ENCODE peak calls at places on chromosome 12, in six cellular contexts. One of them, this sample, is unnamed.

GRCh38 chr12:4025420-4026358 is 152.5 kb upstream of the PARP11 start:
- DNase-seq in neural progenitor cell: peak; percentile 66
- DNase-seq in OCI-LY7: no peak
- DNase-seq in thyroid gland: no peak
- DNase-seq in NB4: no peak
- DNase-seq in heart left ventricle: no peak
- DNase-seq in this sample: no peak

GRCh38 chr12:96194901-96195844 is 998 bp downstream of the ELK3 start:
- DNase-seq in NB4: peak; percentile 93
- DNase-seq in heart left ventricle: peak; percentile 42
- DNase-seq in OCI-LY7: peak; percentile 84
- DNase-seq in neural progenitor cell: peak; percentile 56
- DNase-seq in thyroid gland: peak; percentile 43
- DNase-seq in this sample: peak; percentile 41

GRCh38 chr12:40104461-40105264 is 1.2 kb downstream of the SLC2A13 start:
- DNase-seq in OCI-LY7: peak; percentile 25
- DNase-seq in neural progenitor cell: peak; percentile 26
- DNase-seq in heart left ventricle: peak; percentile 25
- DNase-seq in thyroid gland: no peak
- DNase-seq in NB4: no peak
- DNase-seq in this sample: peak; percentile 30

GRCh38 chr12:68479261-68479581 is 131.5 kb upstream of the RAP1B start:
- DNase-seq in heart left ventricle: no peak
- DNase-seq in thyroid gland: peak; percentile 51
- DNase-seq in neural progenitor cell: no peak
- DNase-seq in OCI-LY7: no peak
- DNase-seq in NB4: no peak
- DNase-seq in this sample: no peak

GRCh38 chr12:110782922-110783321 is 40.2 kb upstream of the PPP1CC start:
- DNase-seq in heart left ventricle: no peak
- DNase-seq in thyroid gland: no peak
- DNase-seq in neural progenitor cell: no peak
- DNase-seq in OCI-LY7: no peak
- DNase-seq in NB4: no peak
- DNase-seq in this sample: no peak

GRCh38 chr12:67927231-67927630 is 62.0 kb upstream of the IFNG-AS1 start:
- DNase-seq in neural progenitor cell: no peak
- DNase-seq in OCI-LY7: no peak
- DNase-seq in NB4: no peak
- DNase-seq in heart left ventricle: no peak
- DNase-seq in thyroid gland: no peak
- DNase-seq in this sample: no peak

GRCh38 chr12:45887544-45887943 is 102.8 kb downstream of the SCAF11 start:
- DNase-seq in NB4: no peak
- DNase-seq in OCI-LY7: no peak
- DNase-seq in thyroid gland: no peak
- DNase-seq in heart left ventricle: no peak
- DNase-seq in neural progenitor cell: no peak
- DNase-seq in this sample: no peak

GRCh38 chr12:120496353-120497340 is 734 bp downstream of the DYNLL1 start:
- DNase-seq in NB4: peak; percentile 85
- DNase-seq in OCI-LY7: peak; percentile 76
- DNase-seq in thyroid gland: peak; percentile 69
- DNase-seq in heart left ventricle: peak; percentile 84
- DNase-seq in neural progenitor cell: peak; percentile 84
- DNase-seq in this sample: peak; percentile 84

GRCh38 chr12:64147011-64147671 is 75.0 kb downstream of the KICS2 start:
- DNase-seq in neural progenitor cell: no peak
- DNase-seq in OCI-LY7: no peak
- DNase-seq in thyroid gland: peak; percentile 71
- DNase-seq in NB4: no peak
- DNase-seq in heart left ventricle: no peak
- DNase-seq in this sample: no peak

GRCh38 chr12:24551368-24551767 is 397.5 kb downstream of the BCAT1 start:
- DNase-seq in heart left ventricle: no peak
- DNase-seq in OCI-LY7: no peak
- DNase-seq in neural progenitor cell: no peak
- DNase-seq in NB4: no peak
- DNase-seq in thyroid gland: no peak
- DNase-seq in this sample: no peak

GRCh38 chr12:4112290-4112689 is 161.3 kb upstream of the CCND2 start:
- DNase-seq in NB4: no peak
- DNase-seq in heart left ventricle: no peak
- DNase-seq in neural progenitor cell: no peak
- DNase-seq in OCI-LY7: no peak
- DNase-seq in thyroid gland: no peak
- DNase-seq in this sample: no peak

GRCh38 chr12:118541945-118542344 is 165.6 kb downstream of the SUDS3 start:
- DNase-seq in NB4: no peak
- DNase-seq in OCI-LY7: no peak
- DNase-seq in neural progenitor cell: no peak
- DNase-seq in thyroid gland: no peak
- DNase-seq in heart left ventricle: no peak
- DNase-seq in this sample: peak; percentile 46

DNA sequence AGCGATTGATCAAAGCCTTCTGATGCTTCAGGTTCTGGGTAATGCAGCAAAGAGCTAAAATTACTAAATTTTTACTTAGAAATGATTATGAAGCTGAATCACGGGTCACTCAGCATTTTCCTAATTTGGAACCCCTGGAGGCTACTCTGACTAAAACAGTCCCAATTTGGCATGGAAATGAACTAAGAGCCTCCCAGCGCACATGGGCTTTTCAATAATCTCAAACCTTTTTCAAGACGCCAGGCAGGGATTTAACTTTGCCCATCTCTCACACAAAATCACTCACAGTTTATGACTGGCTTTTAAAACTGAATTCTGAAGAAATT is 68.3 kb downstream of the LLPH start:
- DNase-seq in OCI-LY7: no peak
- DNase-seq in thyroid gland: no peak
- DNase-seq in neural progenitor cell: no peak
- DNase-seq in heart left ventricle: no peak
- DNase-seq in NB4: no peak
- DNase-seq in this sample: no peak
- H3K4me3 ChIP-seq in OCI-LY7: no peak overlapping the region
- H3K4me3 ChIP-seq in thyroid gland: no peak overlapping the region
- H3K4me3 ChIP-seq in neural progenitor cell: no peak overlapping the region
- H3K4me3 ChIP-seq in heart left ventricle: no peak overlapping the region
- H3K4me3 ChIP-seq in NB4: no peak overlapping the region
- H3K4me3 ChIP-seq in this sample: no peak overlapping the region

GRCh38 chr12:20415013-20415412 is 46.7 kb downstream of the PDE3A start:
- DNase-seq in OCI-LY7: no peak
- DNase-seq in NB4: no peak
- DNase-seq in thyroid gland: no peak
- DNase-seq in heart left ventricle: peak; percentile 65
- DNase-seq in neural progenitor cell: no peak
- DNase-seq in this sample: no peak
- H3K4me3 ChIP-seq in OCI-LY7: no peak overlapping the region
- H3K4me3 ChIP-seq in NB4: no peak overlapping the region
- H3K4me3 ChIP-seq in thyroid gland: no peak overlapping the region
- H3K4me3 ChIP-seq in heart left ventricle: peak overlapping the region; percentile 0
- H3K4me3 ChIP-seq in neural progenitor cell: no peak overlapping the region
- H3K4me3 ChIP-seq in this sample: no peak overlapping the region

GRCh38 chr12:2195085-2195484 is 142.3 kb downstream of the CACNA1C start:
- DNase-seq in OCI-LY7: no peak
- DNase-seq in neural progenitor cell: no peak
- DNase-seq in thyroid gland: no peak
- DNase-seq in NB4: no peak
- DNase-seq in heart left ventricle: no peak
- DNase-seq in this sample: no peak

GRCh38 chr12:2194571-2194970 is 141.8 kb downstream of the CACNA1C start:
- DNase-seq in thyroid gland: no peak
- DNase-seq in heart left ventricle: no peak
- DNase-seq in OCI-LY7: no peak
- DNase-seq in NB4: no peak
- DNase-seq in neural progenitor cell: no peak
- DNase-seq in this sample: no peak

GRCh38 chr12:2198542-2198941 is 145.8 kb downstream of the CACNA1C start:
- DNase-seq in thyroid gland: no peak
- DNase-seq in neural progenitor cell: no peak
- DNase-seq in OCI-LY7: no peak
- DNase-seq in NB4: no peak
- DNase-seq in heart left ventricle: no peak
- DNase-seq in this sample: no peak

GRCh38 chr12:2194060-2194459 is 141.3 kb downstream of the CACNA1C start:
- DNase-seq in thyroid gland: no peak
- DNase-seq in NB4: no peak
- DNase-seq in OCI-LY7: no peak
- DNase-seq in heart left ventricle: no peak
- DNase-seq in neural progenitor cell: no peak
- DNase-seq in this sample: no peak

DNA sequence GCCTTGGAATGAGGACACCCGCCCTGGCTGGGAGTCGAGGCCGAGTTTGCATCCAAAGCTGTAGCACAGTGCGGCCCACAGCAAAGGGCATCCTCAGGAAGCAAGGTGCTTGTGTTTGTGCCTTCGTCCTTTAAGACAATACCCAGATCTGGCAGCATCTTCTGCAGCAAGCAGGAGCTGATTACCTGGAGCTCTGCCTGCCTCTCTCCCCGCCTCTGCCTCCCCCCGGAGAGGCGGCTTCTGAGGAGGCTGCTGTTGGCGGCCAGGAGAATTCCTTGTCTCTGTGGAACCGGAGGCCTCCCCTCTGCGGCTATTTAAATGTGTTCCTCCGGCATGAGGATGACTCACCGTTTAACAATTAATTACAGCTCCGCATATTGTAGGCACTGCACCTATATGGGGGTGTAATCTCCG is 145.3 kb downstream of the CACNA1C start:
- DNase-seq in neural progenitor cell: peak; percentile 61
- DNase-seq in OCI-LY7: no peak
- DNase-seq in NB4: peak; percentile 24
- DNase-seq in thyroid gland: no peak
- DNase-seq in heart left ventricle: peak; percentile 37
- DNase-seq in this sample: no peak
- H3K4me3 ChIP-seq in neural progenitor cell: no peak overlapping the region
- H3K4me3 ChIP-seq in OCI-LY7: no peak overlapping the region
- H3K4me3 ChIP-seq in NB4: no peak overlapping the region
- H3K4me3 ChIP-seq in thyroid gland: no peak overlapping the region
- H3K4me3 ChIP-seq in heart left ventricle: no peak overlapping the region
- H3K4me3 ChIP-seq in this sample: no peak overlapping the region

GRCh38 chr12:47098099-47098498 is 18.3 kb upstream of the AMIGO2 start:
- DNase-seq in thyroid gland: no peak
- DNase-seq in heart left ventricle: no peak
- DNase-seq in OCI-LY7: no peak
- DNase-seq in neural progenitor cell: no peak
- DNase-seq in NB4: no peak
- DNase-seq in this sample: peak; percentile 76
- H3K4me3 ChIP-seq in thyroid gland: no peak overlapping the region
- H3K4me3 ChIP-seq in heart left ventricle: no peak overlapping the region
- H3K4me3 ChIP-seq in OCI-LY7: no peak overlapping the region
- H3K4me3 ChIP-seq in neural progenitor cell: no peak overlapping the region
- H3K4me3 ChIP-seq in NB4: no peak overlapping the region
- H3K4me3 ChIP-seq in this sample: no peak overlapping the region

DNA sequence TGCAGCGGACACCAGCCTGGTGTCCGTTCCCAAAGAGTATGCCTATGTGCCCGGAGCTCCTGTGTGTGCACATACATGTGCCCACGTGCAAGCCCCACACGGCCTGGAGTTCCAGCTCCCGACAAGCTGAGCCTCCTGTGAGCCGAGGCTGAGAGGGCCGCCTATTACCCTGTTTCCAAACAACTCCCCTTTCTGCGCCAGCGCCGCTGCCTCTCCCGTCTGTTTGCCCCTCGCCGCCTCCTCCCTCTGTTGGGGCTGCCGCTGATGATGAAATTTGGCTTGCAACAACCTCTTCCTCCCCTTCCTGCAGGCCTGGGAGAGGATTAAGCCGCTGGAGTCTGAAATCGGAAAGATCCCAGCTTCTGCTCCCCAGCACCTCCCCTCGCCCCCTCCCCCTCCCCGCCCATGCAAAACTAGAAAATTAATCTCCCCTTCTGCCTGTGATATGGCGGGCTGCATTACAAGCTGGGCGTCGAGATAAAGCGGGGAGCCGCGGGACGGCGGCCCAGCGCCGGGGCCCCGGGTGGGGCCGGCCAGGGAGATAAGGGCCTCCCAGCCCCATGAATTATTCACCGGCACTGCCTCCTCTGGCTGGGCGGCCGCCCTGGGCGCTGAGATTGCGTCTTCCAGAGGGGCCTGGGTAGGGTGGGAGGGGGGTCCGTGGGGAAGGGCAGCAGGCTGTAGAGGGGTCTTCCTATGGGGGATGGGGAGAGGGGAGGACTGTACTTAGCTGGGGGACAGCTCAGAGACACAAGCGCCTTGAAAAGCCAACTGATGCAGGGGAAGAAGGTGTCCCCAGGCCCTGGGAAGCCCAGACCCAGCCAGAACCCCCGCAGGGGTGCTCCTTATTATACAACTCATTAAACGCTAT is 6.8 kb upstream of the ASIC1 start:
- DNase-seq in OCI-LY7: no peak
- DNase-seq in neural progenitor cell: peak; percentile 77
- DNase-seq in heart left ventricle: peak; percentile 45
- DNase-seq in thyroid gland: peak; percentile 22
- DNase-seq in NB4: peak; percentile 98
- DNase-seq in this sample: peak; percentile 40
- H3K4me3 ChIP-seq in OCI-LY7: no peak overlapping the region
- H3K4me3 ChIP-seq in neural progenitor cell: peak overlapping the region; percentile 31
- H3K4me3 ChIP-seq in heart left ventricle: peak overlapping the region; percentile 47
- H3K4me3 ChIP-seq in thyroid gland: no peak overlapping the region
- H3K4me3 ChIP-seq in NB4: peak overlapping the region; percentile 18
- H3K4me3 ChIP-seq in this sample: peak overlapping the region; percentile 31

DNA sequence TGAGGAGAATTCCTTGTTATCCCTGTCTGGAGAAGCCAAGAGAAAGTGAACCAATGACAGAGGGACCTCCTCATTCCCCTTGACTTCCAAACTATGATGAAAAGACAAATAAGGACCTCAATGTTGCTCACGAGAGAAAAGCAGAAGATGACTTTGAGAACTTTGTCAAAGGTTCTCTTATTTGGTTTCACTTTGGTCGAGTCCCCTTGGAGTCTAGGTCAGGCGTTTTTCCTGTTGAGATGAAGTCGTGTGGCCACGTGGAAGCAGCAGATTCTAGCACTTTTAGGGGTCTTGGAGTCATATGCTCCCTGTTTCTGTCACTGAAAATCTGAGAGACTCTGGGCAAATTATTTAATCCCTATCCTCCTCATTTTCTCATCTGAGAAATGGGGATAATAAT is 33.8 kb upstream of the COL2A1 start:
- DNase-seq in NB4: peak; percentile 16
- DNase-seq in neural progenitor cell: no peak
- DNase-seq in OCI-LY7: no peak
- DNase-seq in heart left ventricle: no peak
- DNase-seq in thyroid gland: no peak
- DNase-seq in this sample: no peak
- H3K4me3 ChIP-seq in NB4: no peak overlapping the region
- H3K4me3 ChIP-seq in neural progenitor cell: peak overlapping the region; percentile 28
- H3K4me3 ChIP-seq in OCI-LY7: no peak overlapping the region
- H3K4me3 ChIP-seq in heart left ventricle: no peak overlapping the region
- H3K4me3 ChIP-seq in thyroid gland: no peak overlapping the region
- H3K4me3 ChIP-seq in this sample: no peak overlapping the region

This sample was measured in testis.